ENCODE peak calls at places on chromosomes 1 and 21, in nine cellular contexts. L is stomach; K is fibroblast of lung; I is cardiac muscle cell; E is CD4-positive, alpha-beta memory T cell; V is lower lobe of right lung; Q is kidney; B is IMR-90; N is suprapubic skin. M is an unnamed sample. For H3K4me1, the result is how much of the 10 kb centered on the place peaks cover.

GRCh38 chr1:68166348-68166747 is 66.0 kb downstream of the WLS start:
- DNase-seq in L (no peak), K (no peak), I (no peak), E (no peak), V (no peak), Q (no peak), B (no peak), N (no peak), M (no peak)

GRCh38 chr1:113809651-113810602 is 2.3 kb downstream of the RSBN1 start:
- DNase-seq in L (no peak), K (no peak), I (no peak), E (no peak), V (no peak), Q (no peak), B (peak), N (no peak), M (no peak)

GRCh38 chr1:15185617-15186016 is 32.1 kb downstream of the TMEM51 start:
- DNase-seq in L (no peak), K (no peak), I (no peak), E (no peak), V (no peak), Q (no peak), B (no peak), N (no peak), M (no peak)

GRCh38 chr1:113579256-113580018 is 179.8 kb downstream of the PHTF1 start:
- DNase-seq in L (no peak), K (no peak), I (peak), E (no peak), V (no peak), Q (no peak), B (peak), N (no peak), M (no peak)

GRCh38 chr1:155135416-155136197 is at the start of gene SLC50A1:
- DNase-seq in L (peak), K (peak), I (peak), E (peak), V (peak), Q (peak), B (peak), N (peak), M (peak)

GRCh38 chr1:162381941-162382750 is 618 bp downstream of the C1orf226 start:
- DNase-seq in L (no peak), K (no peak), I (no peak), E (no peak), V (no peak), Q (peak), B (no peak), N (no peak), M (no peak)

GRCh38 chr1:217891966-217892365 is 260.8 kb downstream of the SPATA17 start:
- DNase-seq in L (no peak), K (no peak), I (no peak), E (no peak), V (no peak), Q (no peak), B (no peak), N (no peak), M (no peak)

GRCh38 chr21:31660134-31660565 is 657 bp downstream of the SOD1 start:
- DNase-seq in L (no peak), K (peak), I (peak), E (peak), V (no peak), Q (peak), B (no peak), N (peak), M (no peak)

GRCh38 chr1:71080782-71081696 is at the start of gene ZRANB2:
- DNase-seq in L (peak), K (peak), I (peak), E (peak), V (peak), Q (peak), B (peak), N (peak), M (peak)

GRCh38 chr1:205710201-205711062 is 30.1 kb upstream of the SLC45A3 start:
- DNase-seq in L (no peak), K (no peak), I (no peak), E (no peak), V (no peak), Q (no peak), B (no peak), N (no peak), M (no peak)

GRCh38 chr1:11501491-11501897 is 22.5 kb downstream of the DISP3 start:
- DNase-seq in L (no peak), K (no peak), I (peak), E (peak), V (no peak), Q (peak), B (no peak), N (no peak), M (no peak)

GRCh38 chr21:39637971-39638628 is 25.4 kb downstream of the B3GALT5 start:
- DNase-seq in L (no peak), K (no peak), I (no peak), E (no peak), V (no peak), Q (no peak), B (no peak), N (no peak), M (no peak)

GRCh38 chr1:236467327-236467641 is 56.5 kb upstream of the LGALS8 start:
- DNase-seq in L (no peak), K (no peak), I (no peak), E (no peak), V (no peak), Q (no peak), B (no peak), N (no peak), M (no peak)

GRCh38 chr1:87956072-87956471 is 627.4 kb downstream of the LMO4 start:
- DNase-seq in L (no peak), K (peak), I (peak), E (no peak), V (no peak), Q (no peak), B (peak), N (no peak), M (no peak)

GRCh38 chr1:243885806-243886205 is 35.8 kb upstream of the AKT3 start:
- DNase-seq in L (no peak), K (no peak), I (no peak), E (no peak), V (no peak), Q (no peak), B (no peak), N (no peak), M (no peak)

GRCh38 chr1:154431586-154432373 is 26.6 kb downstream of the IL6R start:
- DNase-seq in L (no peak), K (peak), I (peak), E (no peak), V (no peak), Q (no peak), B (peak), N (peak), M (no peak)

GRCh38 chr1:194281372-194281771 is 1095.0 kb upstream of the B3GALT2 start:
- DNase-seq in L (no peak), K (no peak), I (no peak), E (no peak), V (no peak), Q (no peak), B (no peak), N (no peak), M (no peak)

GRCh38 chr1:32496127-32496526 is 31.3 kb downstream of the ZBTB8B start:
- DNase-seq in L (no peak), K (peak), I (peak), E (peak), V (no peak), Q (no peak), B (peak), N (no peak), M (no peak)

GRCh38 chr1:64363116-64363515 is 106.8 kb upstream of the CACHD1 start:
- DNase-seq in L (no peak), K (no peak), I (no peak), E (no peak), V (no peak), Q (no peak), B (no peak), N (no peak), M (no peak)

GRCh38 chr1:90856608-90857007 is 139.5 kb upstream of the BARHL2 start:
- DNase-seq in L (no peak), K (no peak), I (no peak), E (no peak), V (no peak), Q (no peak), B (no peak), N (no peak), M (no peak)

GRCh38 chr1:202968895-202969295 is 1.8 kb upstream of the CYB5R1 start:
- DNase-seq in L (peak), K (peak), I (peak), E (peak), V (peak), Q (no peak), B (peak), N (no peak), M (no peak)

GRCh38 chr1:66274634-66275033 is 259.3 kb upstream of the SGIP1 start:
- DNase-seq in L (no peak), K (peak), I (no peak), E (peak), V (no peak), Q (no peak), B (peak), N (no peak), M (no peak)

GRCh38 chr21:37435719-37436118 is 69.1 kb downstream of the DYRK1A start:
- DNase-seq in L (no peak), K (no peak), I (no peak), E (no peak), V (no peak), Q (no peak), B (no peak), N (no peak), M (no peak)

GRCh38 chr21:37436180-37436579 is 69.6 kb downstream of the DYRK1A start:
- DNase-seq in L (no peak), K (no peak), I (no peak), E (no peak), V (no peak), Q (no peak), B (no peak), N (no peak), M (no peak)

GRCh38 chr21:37437376-37438080 is 71.0 kb downstream of the DYRK1A start:
- DNase-seq in L (no peak), K (peak), I (no peak), E (no peak), V (no peak), Q (no peak), B (no peak), N (no peak), M (no peak)

GRCh38 chr21:37433441-37433840 is 66.9 kb downstream of the DYRK1A start:
- DNase-seq in L (no peak), K (no peak), I (no peak), E (no peak), V (no peak), Q (no peak), B (no peak), N (no peak), M (no peak)

DNA sequence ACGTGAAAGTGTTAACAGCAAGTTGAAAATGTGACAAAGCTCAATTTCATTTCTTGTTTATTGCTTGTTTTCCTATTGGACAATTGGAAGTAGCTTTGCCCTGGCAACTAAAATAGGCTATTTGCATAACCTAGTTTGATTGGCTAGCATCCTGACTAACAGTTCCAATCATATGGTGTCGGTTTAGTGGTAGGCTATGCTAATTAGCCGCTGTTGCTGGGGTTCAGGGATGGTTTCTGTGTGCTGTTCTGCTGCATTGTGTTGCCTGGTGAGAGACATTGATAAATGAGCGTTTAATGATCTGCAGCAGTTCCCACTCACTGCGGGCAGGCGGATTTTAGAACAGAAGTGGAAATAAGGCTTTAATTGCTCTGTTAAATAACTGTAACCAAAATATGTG is 68.5 kb downstream of the DYRK1A start:
- DNase-seq in L (no peak), K (peak), I (peak), E (peak), V (no peak), Q (no peak), B (peak), N (no peak), M (no peak)
- H3K4me1 ChIP-seq in L (half or more), K (under half), I (under half), E (half or more), V (under half), Q (under half), B (under half), N (under half), M (half or more)

DNA sequence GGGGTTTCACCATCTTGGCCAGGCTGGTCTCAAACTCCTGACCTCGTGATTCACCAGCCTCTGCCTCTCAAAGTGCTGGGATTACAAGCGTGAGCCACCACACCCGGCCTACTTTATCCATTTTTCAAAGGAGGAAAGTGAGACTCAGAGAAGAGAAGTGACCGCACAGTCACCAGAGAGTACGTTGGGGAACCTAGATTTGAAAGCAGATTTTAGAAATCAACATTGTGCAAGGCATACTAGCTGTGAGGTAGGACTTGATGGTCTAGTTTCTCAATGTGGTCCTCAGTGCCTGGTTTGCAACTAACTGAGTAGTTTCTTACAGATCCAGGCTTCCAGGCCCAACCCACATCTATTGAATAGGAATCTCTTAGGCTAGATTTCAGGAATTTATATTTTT is 1.7 kb upstream of the PRCC start:
- DNase-seq in L (no peak), K (no peak), I (no peak), E (no peak), V (no peak), Q (no peak), B (no peak), N (peak), M (no peak)
- H3K4me3 ChIP-seq in L (peak), K (no peak), I (peak), E (no peak), V (no peak), Q (peak), B (no peak), N (no peak), M (peak)

GRCh38 chr1:230858918-230859819 is 9.2 kb downstream of the C1orf198 start:
- DNase-seq in L (no peak), K (peak), I (peak), E (no peak), V (no peak), Q (peak), B (peak), N (no peak), M (no peak)
- H3K4me1 ChIP-seq in L (half or more), K (under half), I (under half), E (under half), V (half or more), Q (under half), B (under half), N (under half), M (under half)

DNA sequence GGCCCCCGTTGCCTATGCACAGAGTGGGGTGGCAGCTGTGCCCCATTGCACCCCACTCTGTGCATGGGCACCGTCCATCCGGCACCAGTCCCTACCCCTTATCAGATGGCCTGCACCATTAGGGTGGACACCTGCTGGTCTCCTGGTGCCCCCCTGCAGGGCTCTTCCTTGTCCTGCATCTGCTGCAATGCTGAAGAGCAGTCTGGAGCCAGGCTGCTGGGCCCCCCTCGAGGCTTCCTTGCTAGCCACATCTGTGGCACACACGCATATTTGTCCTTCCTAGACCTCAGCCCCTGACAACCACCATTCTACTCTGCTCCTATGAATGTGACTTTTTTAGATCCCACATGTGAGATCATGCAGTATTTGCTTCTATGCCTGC is 56.4 kb downstream of the COL18A1 start:
- DNase-seq in L (no peak), K (no peak), I (no peak), E (no peak), V (no peak), Q (no peak), B (no peak), N (no peak), M (no peak)
- H3K4me3 ChIP-seq in L (no peak), K (no peak), I (no peak), E (no peak), V (no peak), Q (no peak), B (no peak), N (no peak), M (no peak)

DNA sequence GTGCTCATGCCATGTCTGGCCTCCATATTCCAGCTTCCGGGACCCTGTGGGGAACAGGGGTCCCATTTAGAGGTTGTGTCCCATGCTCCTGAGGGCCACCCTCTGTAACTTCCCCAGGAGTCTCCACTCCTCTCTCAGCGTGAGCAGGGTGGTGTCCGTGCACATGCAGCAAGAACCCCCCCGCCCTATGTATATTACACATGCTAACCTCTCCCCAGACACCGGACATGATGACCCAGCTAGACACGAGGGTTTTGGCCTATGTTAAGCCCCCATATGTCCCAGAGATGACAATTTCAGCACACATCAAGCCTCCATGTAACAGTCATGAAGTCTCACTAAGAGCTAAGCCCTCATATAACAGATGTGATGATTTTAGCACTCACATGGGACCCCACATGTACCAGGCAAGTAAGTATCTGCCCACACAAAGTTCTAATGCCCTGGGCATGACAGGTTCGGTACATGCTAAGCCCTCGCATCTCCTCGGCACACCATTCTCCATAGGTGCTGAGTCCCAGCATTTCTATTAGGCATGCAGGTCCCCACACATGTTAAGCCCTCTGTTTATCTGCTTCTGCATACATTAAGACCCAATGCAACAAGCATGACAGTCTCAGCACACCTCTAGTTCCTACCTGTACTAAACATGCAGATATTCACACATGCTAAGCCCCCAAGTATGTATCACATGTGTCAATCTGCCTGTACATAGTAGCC is 7.1 kb downstream of the FHL3 start:
- DNase-seq in L (no peak), K (no peak), I (no peak), E (no peak), V (no peak), Q (no peak), B (no peak), N (no peak), M (no peak)
- H3K4me1 ChIP-seq in L (half or more), K (half or more), I (under half), E (under half), V (half or more), Q (under half), B (under half), N (half or more), M (under half)

M was measured in esophagus squamous epithelium.